ENCODE peak calls at places on chromosomes 7 and 10, in six cellular contexts. B is HepG2, E is K562, G is GM12878, D is A549, Q is upper lobe of left lung. C is an unnamed sample.

GRCh38 chr10:61779950-61780659 is 117.4 kb downstream of the CABCOCO1 start:
- ATAC-seq in G (no peak), E (peak), B (no peak), Q (peak), D (no peak), C (peak)

GRCh38 chr7:83947260-83947659 is 247.3 kb downstream of the SEMA3A start:
- ATAC-seq in D (peak), Q (no peak), B (peak), G (peak), E (peak), C (no peak)

GRCh38 chr7:81013036-81013435 is 94.2 kb upstream of the SEMA3C start:
- ATAC-seq in B (no peak), D (peak), Q (peak), G (no peak), E (no peak), C (peak)

GRCh38 chr10:63105811-63106755 is 27.0 kb upstream of the NRBF2 start:
- ATAC-seq in E (peak), G (no peak), Q (peak), B (no peak), D (no peak), C (peak)

GRCh38 chr7:142418316-142418715 is 160.5 kb upstream of the PRSS58 start:
- ATAC-seq in B (no peak), Q (no peak), E (no peak), G (no peak), D (no peak), C (no peak)

GRCh38 chr10:72953687-72954086 is 919 bp downstream of the PLA2G12B start:
- ATAC-seq in G (no peak), E (peak), Q (no peak), D (peak), B (peak), C (no peak)

GRCh38 chr10:96719850-96720421 is 378 bp downstream of the PIK3AP1 start:
- ATAC-seq in Q (peak), D (peak), B (peak), E (peak), G (peak), C (peak)

GRCh38 chr7:134834689-134835462 is 55.4 kb downstream of the CALD1 start:
- ATAC-seq in G (no peak), D (no peak), B (no peak), E (peak), Q (no peak), C (peak)

GRCh38 chr10:29858352-29859267 is 200.8 kb downstream of the JCAD start:
- ATAC-seq in D (peak), Q (peak), B (peak), E (no peak), G (no peak), C (peak)

GRCh38 chr10:114623661-114624294 is 34.3 kb downstream of the ABLIM1 start:
- ATAC-seq in D (peak), B (peak), E (no peak), Q (peak), G (no peak), C (peak)

GRCh38 chr10:20596065-20596760 is 300.9 kb downstream of the NEBL start:
- ATAC-seq in E (no peak), Q (peak), D (no peak), G (no peak), B (no peak), C (no peak)

GRCh38 chr10:31319602-31320178 is 674 bp downstream of the ZEB1 start:
- ATAC-seq in G (peak), Q (peak), B (peak), E (peak), D (peak), C (peak)

GRCh38 chr10:113071446-113071845 is 121.4 kb downstream of the TCF7L2 start:
- ATAC-seq in Q (no peak), B (no peak), G (no peak), E (no peak), D (no peak), C (no peak)

DNA sequence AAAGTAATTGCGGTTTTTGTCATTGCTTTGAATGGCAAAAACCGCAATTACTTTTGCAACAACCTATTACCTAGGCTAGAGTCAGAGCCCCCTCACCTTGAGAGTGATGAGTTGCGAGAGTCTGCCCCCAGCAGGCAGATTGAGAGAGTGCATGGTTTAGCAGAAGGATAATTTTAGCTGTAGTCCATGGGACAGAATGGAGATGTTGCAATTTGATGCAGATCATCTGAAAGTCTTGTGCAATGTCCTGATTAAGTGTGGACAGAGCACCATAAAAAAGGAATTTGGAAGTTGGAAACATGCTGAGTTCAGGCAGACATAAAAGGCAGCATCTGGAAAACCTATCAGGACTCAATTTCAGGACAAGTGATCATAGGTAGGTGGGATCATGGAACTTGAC is 48.7 kb downstream of the GPR141 start:
- ATAC-seq in G (peak), B (peak), D (peak), E (peak), Q (peak), C (peak)
- TF ChIP-seq EP300 in G (no peak), B (no peak), D (no peak), E (no peak), Q (peak), C (no peak)

DNA sequence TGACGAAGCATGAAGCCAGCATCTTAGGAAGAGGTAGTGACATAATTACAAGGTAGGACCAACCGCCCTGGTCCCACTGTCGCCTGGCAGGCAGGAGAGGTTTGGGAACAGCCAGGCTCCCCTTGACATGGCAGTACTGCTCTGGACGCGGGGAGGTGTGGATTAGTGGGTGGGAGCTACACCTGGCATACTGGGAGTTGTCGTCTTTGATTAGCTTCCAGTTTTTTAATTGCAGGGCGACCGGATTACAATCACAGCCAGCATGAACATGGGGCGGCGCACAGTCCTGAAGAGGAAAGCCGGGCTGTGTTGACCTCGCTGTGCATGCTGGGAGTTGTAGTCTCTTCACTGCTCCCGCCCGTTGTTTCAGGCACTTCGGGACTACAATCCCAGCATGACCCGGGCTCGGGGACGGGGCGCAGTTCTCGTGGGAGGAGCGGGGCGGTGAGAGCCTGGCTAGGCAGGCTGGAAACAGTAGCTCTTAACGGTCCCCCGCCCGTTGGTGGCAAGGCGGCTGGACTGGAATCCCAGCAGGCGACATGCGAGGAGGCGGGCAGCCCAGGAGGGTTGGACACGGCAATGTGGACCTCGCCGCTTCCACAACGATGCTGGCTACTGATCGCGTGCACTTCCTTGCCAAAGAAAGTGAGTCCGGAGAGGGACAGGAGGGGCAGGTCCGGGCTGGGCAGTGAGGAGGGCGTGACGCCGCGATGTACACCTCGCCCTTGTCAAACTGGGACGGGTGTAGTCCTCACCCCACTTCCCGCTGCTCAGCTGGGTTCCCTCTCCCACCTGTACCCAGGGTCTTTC is 98.0 kb upstream of the ZNF722 start:
- ATAC-seq in B (no peak), Q (peak), G (no peak), E (peak), D (peak), C (peak)
- TF ChIP-seq EP300 in B (no peak), Q (no peak), G (no peak), E (no peak), D (no peak), C (no peak)

GRCh38 chr7:97580205-97580604 is 151.7 kb upstream of the TAC1 start:
- ATAC-seq in G (no peak), Q (no peak), B (no peak), E (no peak), D (no peak), C (no peak)

GRCh38 chr7:97576043-97576442 is 155.8 kb upstream of the TAC1 start:
- ATAC-seq in G (no peak), B (no peak), D (no peak), Q (no peak), E (no peak), C (no peak)

GRCh38 chr7:97573065-97573464 is 158.8 kb upstream of the TAC1 start:
- ATAC-seq in E (no peak), Q (no peak), B (no peak), D (no peak), G (no peak), C (no peak)

GRCh38 chr7:97578225-97578624 is 153.7 kb upstream of the TAC1 start:
- ATAC-seq in B (no peak), G (no peak), E (no peak), D (no peak), Q (no peak), C (no peak)
- TF ChIP-seq EP300 in B (no peak), G (no peak), E (no peak), D (no peak), Q (no peak), C (no peak)

DNA sequence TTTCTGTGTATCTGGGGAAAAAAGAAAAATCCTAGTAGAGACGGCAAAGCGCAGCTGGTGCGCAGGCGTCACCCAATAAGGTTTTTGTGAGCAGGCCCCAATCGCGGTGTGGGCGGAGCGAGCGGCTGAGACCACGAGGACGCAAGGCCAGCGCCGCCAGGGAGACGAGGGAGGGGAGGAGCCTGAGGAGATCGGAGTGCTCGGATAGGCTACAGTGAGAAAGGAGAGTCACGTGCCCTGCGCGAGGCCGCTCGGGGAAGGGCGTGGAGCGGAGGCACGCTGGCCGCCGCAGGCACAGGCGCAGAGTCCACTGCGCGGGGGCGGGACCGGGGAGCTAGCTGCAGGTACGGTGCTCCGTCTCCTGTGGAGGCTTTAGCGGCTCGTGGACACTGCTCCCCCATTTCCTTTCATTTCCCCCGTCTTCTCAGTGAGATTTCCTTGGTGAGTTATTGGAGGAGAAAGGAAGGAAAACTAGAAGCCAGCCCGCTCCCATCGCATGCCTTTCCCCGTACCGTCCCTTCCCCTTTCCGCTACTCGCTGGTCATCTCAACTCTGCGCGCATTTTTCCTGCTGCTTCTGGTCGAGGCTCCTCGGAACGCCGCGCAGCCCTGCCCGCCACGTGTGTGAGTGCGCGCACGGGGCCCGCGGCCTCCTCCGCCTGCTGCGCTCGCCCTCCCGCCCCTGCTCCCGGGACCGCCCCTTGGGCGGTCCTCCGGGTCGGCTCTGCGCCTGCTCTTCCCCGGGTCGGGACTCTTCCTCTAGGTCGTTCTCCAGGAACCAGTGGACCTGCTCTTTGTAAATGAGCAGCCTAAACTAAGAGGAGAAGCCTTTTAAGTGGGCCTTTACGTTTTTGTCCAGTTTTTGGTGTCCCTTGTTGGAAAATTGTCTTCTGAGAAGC is at the start of gene THNSL1:
- ATAC-seq in B (peak), Q (peak), G (peak), E (peak), D (peak), C (peak)
- TF ChIP-seq EP300 in B (no peak), Q (peak), G (no peak), E (no peak), D (no peak), C (no peak)

GRCh38 chr7:144817001-144817400 is 18.9 kb downstream of the TPK1 start:
- ATAC-seq in B (no peak), D (no peak), G (no peak), E (no peak), Q (no peak), C (no peak)

GRCh38 chr7:144814326-144814725 is 21.5 kb downstream of the TPK1 start:
- ATAC-seq in D (no peak), E (no peak), Q (no peak), G (no peak), B (no peak), C (no peak)

GRCh38 chr7:144818516-144818915 is 17.3 kb downstream of the TPK1 start:
- ATAC-seq in B (no peak), G (peak), D (no peak), E (no peak), Q (no peak), C (no peak)

DNA sequence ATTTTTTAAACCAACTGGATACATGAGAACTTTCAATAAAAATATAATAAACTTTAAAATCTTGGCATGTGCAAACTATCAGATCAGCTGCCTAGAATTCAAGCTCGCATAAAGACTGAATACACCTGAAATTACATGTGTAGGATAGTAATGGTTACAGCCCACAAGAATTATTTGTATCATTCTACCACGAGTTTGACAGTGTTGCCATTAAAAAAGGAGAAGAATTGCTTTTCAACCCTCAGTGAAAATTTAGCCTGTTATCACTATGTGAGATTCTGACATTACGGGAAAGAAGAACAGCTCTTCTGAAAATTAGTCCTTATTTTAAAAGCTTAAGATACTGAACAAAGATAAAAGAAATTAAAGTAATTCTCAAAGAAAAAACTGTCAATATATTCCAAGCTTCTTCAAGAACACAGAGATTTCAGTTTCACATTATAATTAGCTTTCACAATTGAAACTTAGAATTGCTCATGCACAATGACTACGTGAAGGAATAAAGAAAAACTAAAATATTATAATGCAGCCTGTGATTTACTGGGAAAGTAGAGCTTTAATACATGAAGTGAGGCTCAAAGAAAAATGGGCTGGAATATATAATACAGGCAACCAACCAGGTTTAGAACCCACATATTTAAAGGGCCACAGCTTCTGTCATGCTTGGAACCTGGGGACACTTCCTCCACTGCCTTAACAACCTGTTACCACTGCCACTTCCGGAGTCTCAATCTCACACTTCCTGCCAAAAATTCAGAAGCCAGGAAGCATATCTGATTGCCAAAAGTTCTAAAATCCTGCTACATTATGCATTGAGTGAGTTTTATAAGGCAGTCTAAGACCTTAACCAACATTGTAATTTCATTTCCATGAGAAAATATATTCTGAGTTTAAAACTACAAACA is 23.2 kb downstream of the TPK1 start:
- ATAC-seq in B (no peak), G (peak), E (no peak), Q (no peak), D (no peak), C (no peak)
- TF ChIP-seq EP300 in B (no peak), G (no peak), E (no peak), Q (no peak), D (no peak), C (no peak)

DNA sequence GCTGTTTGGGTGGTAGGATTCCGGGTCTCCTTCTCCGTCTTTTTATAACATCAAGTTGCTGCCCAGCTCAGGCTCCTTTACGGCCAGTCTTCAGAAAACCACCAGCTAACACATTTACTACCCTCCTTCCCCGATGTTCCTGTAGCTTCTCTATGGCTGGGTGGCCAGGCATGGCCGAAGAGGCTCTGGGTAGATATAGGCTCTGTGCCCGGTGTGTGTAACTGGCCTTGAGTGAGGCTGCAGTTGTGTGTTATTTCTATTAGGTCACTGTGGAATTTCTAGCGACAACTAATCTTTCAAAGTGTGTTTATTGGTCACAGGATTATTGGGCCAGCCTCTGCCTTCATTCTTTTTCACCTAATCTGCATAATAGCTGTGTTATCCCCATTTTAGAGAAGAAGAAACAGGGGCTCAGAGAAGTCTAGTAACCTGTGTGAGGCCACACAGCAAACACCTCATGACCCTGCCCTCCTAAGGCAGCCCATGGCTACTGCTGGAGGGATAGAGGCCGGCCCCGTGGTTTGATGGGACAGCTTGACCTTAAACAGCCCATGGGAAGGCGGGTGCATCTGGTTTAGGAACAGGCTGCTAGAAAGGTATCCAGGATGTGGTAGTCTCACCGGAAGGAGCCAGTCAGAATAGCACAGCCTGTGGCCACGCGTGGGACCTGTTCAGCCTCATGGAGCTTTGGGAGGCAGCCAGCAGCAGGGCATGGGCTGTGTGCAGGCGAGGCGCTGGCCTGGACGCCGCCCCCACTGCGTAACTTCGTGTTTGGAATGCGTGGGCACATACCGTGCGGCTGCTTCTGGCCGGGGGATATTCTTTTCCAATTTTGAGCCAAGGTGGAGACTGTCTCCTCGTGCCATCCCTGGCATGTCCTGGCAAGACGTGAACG is 29.7 kb downstream of the HTRA1 start:
- ATAC-seq in B (no peak), G (peak), D (no peak), Q (no peak), E (no peak), C (no peak)
- TF ChIP-seq EP300 in B (no peak), G (no peak), D (no peak), Q (no peak), E (no peak), C (no peak)

GRCh38 chr7:69126896-69127479 is 471.3 kb upstream of the AUTS2 start:
- ATAC-seq in D (no peak), Q (no peak), E (no peak), B (no peak), G (no peak), C (no peak)
- TF ChIP-seq EP300 in D (no peak), Q (no peak), E (no peak), B (no peak), G (no peak), C (no peak)